ENCODE peak calls at places on chromosomes 13 and 19, in five cellular contexts. D is GM23338, N is fibroblast of lung, B is ovary, G is colonic mucosa. V is an unnamed sample.

GRCh38 chr13:109646423-109646822 is 140.0 kb downstream of the IRS2 start:
- DNase-seq in D (no peak), N (no peak), B (no peak), G (no peak), V (no peak)

GRCh38 chr13:96899946-96900345 is 94.3 kb downstream of the OXGR1 start:
- DNase-seq in D (no peak), N (no peak), B (no peak), G (no peak), V (no peak)

GRCh38 chr19:39211731-39212376 is 7.8 kb upstream of the SYCN start:
- DNase-seq in D (no peak), N (no peak), B (no peak), G (no peak), V (no peak)

GRCh38 chr13:108345016-108345415 is 75.5 kb downstream of the TNFSF13B start:
- DNase-seq in D (peak; percentile 29), N (no peak), B (no peak), G (no peak), V (no peak)

GRCh38 chr19:32543107-32543900 is 37.7 kb upstream of the PDCD5 start:
- DNase-seq in D (no peak), N (peak; percentile 25), B (no peak), G (no peak), V (no peak)

GRCh38 chr13:51977606-51978005 is 33.6 kb downstream of the ATP7B start:
- DNase-seq in D (no peak), N (no peak), B (no peak), G (no peak), V (no peak)

GRCh38 chr13:104477256-104477655 is 1411.0 kb upstream of the SLC10A2 start:
- DNase-seq in D (no peak), N (peak; percentile 80), B (no peak), G (no peak), V (no peak)

GRCh38 chr19:16355293-16356043 is 30.8 kb downstream of the KLF2 start:
- DNase-seq in D (no peak), N (peak; percentile 19), B (peak; percentile 77), G (no peak), V (peak; percentile 77)

GRCh38 chr13:73335226-73335625 is 276.4 kb downstream of the KLF5 start:
- DNase-seq in D (no peak), N (peak; percentile 82), B (no peak), G (no peak), V (no peak)

GRCh38 chr13:69793803-69794453 is 313.7 kb upstream of the ATXN8OS start:
- DNase-seq in D (peak; percentile 44), N (no peak), B (no peak), G (no peak), V (no peak)

GRCh38 chr19:10227215-10227971 is 3.7 kb downstream of the S1PR2 start:
- DNase-seq in D (peak; percentile 61), N (no peak), B (peak; percentile 68), G (no peak), V (peak; percentile 79)

GRCh38 chr13:26485288-26485687 is 72.2 kb upstream of the WASF3 start:
- DNase-seq in D (no peak), N (no peak), B (no peak), G (no peak), V (no peak)

GRCh38 chr13:86856996-86857395 is 814.2 kb upstream of the SLITRK5 start:
- DNase-seq in D (peak; percentile 46), N (peak; percentile 53), B (no peak), G (no peak), V (no peak)

GRCh38 chr13:45796421-45796960 is 55.1 kb downstream of the SIAH3 start:
- DNase-seq in D (no peak), N (no peak), B (no peak), G (no peak), V (no peak)

GRCh38 chr19:30519607-30520205 is 147.5 kb downstream of the ZNF536 start:
- DNase-seq in D (no peak), N (no peak), B (no peak), G (no peak), V (no peak)

GRCh38 chr19:30516586-30516985 is 144.4 kb downstream of the ZNF536 start:
- DNase-seq in D (no peak), N (no peak), B (no peak), G (no peak), V (no peak)

GRCh38 chr19:30512748-30513389 is 140.7 kb downstream of the ZNF536 start:
- DNase-seq in D (no peak), N (no peak), B (no peak), G (no peak), V (no peak)

GRCh38 chr19:30518965-30519606 is 146.9 kb downstream of the ZNF536 start:
- DNase-seq in D (no peak), N (no peak), B (no peak), G (no peak), V (no peak)

GRCh38 chr19:30516111-30516510 is 143.9 kb downstream of the ZNF536 start:
- DNase-seq in D (no peak), N (no peak), B (no peak), G (no peak), V (no peak)
- TF ChIP-seq CTCF in D (no peak), N (no peak), B (no peak), G (no peak), V (no peak)

GRCh38 chr13:30863796-30864195 is 42.3 kb upstream of the MEDAG start:
- DNase-seq in D (peak; percentile 85), N (no peak), B (no peak), G (no peak), V (no peak)

GRCh38 chr13:30861836-30862467 is 44.1 kb upstream of the MEDAG start:
- DNase-seq in D (no peak), N (no peak), B (no peak), G (no peak), V (no peak)

GRCh38 chr13:30861163-30861562 is 44.9 kb upstream of the MEDAG start:
- DNase-seq in D (no peak), N (no peak), B (no peak), G (no peak), V (no peak)

GRCh38 chr13:30863231-30863630 is 42.8 kb upstream of the MEDAG start:
- DNase-seq in D (peak; percentile 83), N (no peak), B (no peak), G (no peak), V (no peak)

DNA sequence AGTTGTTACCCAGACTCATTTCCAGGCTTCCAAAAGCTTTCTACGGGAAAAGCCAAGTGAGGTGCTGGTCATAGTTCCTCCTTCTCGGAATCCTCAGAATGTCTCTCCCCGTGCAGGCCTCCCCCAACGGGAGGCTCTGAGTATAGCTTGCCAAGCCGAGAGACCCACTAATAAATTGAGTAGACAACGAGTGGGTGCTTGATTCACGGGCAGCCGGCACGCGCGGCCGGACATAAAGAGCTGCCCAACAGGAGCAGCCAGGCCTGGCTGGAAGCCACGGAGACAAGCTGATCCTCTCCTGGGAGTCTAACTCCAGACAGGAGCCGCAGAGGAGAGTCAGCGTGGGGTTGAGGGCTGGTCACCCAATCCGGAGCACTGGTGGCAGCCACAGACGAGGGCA is 43.4 kb upstream of the MEDAG start:
- DNase-seq in D (peak; percentile 30), N (peak; percentile 76), B (peak; percentile 85), G (no peak), V (no peak)
- H3K27ac ChIP-seq in D (no peak overlapping the region), N (no peak overlapping the region), B (no peak overlapping the region), G (no peak overlapping the region), V (no peak overlapping the region)

DNA sequence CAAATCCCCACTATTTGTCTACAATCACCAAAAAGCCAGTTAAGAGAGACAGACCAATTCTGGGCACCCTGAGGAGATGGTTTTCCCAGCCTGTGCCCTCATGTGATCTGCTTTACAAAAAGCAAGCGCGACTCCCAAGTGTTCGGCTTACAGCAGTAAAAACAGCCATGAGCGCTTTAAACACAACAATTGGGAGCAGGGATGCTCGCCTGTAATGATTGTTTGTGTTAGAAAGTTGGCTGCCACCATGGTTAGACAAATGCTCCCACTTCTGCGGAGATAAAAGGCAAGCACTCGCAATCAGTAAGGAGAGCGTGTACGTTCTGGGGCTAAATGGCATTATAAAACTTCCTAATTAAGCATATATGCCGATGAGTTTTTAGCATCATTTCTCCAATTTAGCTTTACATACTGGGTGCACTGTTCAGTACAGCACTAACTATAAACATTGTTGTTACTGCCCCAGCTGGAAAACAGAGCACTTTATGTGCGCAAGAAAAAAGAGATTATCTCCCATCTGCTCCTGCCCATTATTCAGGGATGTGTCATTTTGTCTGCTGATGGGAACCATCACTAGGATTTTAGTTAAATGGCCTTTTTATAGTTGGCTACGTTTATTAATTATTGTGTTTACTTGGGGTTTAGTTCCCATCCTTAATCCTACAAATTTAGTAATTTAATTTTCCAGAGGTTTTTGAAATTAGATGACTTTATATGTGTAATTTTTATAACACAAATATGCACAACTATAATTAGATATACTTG is 309.3 kb upstream of the MAB21L1 start:
- DNase-seq in D (no peak), N (no peak), B (no peak), G (no peak), V (no peak)
- TF ChIP-seq CTCF in D (no peak), N (no peak), B (no peak), G (no peak), V (no peak)

DNA sequence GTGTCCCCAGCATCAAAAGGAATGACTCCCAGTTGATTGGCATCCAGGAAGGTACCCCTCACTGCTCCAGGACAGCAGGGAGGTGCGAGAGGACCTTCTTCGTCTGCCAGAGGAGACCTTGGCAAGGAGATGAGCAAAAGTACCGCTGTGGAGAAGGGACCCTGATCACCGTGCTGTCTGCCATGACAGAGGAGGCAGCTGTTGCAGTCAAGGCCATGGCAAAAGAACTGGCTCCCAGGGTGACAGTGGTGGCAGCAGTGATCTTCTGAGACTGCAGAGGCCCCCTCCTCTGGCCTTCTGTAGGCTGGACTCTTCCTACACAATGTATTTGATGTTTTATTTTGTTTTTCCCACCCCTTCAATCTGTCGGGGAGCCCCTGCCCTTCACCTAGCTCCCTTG is 32.0 kb downstream of the NKPD1 start:
- DNase-seq in D (no peak), N (no peak), B (no peak), G (no peak), V (no peak)
- H3K27ac ChIP-seq in D (no peak overlapping the region), N (no peak overlapping the region), B (no peak overlapping the region), G (no peak overlapping the region), V (no peak overlapping the region)

GRCh38 chr13:40113644-40114304 is 458.3 kb downstream of the COG6 start:
- DNase-seq in D (no peak), N (peak; percentile 55), B (no peak), G (no peak), V (no peak)

GRCh38 chr13:40118337-40118736 is 462.9 kb downstream of the COG6 start:
- DNase-seq in D (no peak), N (no peak), B (no peak), G (no peak), V (no peak)

GRCh38 chr13:40115456-40115855 is 460.0 kb downstream of the COG6 start:
- DNase-seq in D (no peak), N (no peak), B (no peak), G (no peak), V (no peak)

GRCh38 chr13:40114305-40114896 is 458.9 kb downstream of the COG6 start:
- DNase-seq in D (no peak), N (no peak), B (no peak), G (no peak), V (no peak)

GRCh38 chr13:40116008-40116407 is 460.5 kb downstream of the COG6 start:
- DNase-seq in D (peak; percentile 5), N (peak; percentile 83), B (peak; percentile 47), G (peak; percentile 75), V (no peak)
- TF ChIP-seq CTCF in D (no peak), N (no peak), B (no peak), G (no peak), V (no peak)

GRCh38 chr19:19461306-19461670 is 54.1 kb downstream of the TSSK6 start:
- DNase-seq in D (no peak), N (no peak), B (no peak), G (no peak), V (no peak)
- H3K27ac ChIP-seq in D (peak overlapping the region; percentile 93), N (peak overlapping the region; percentile 90), B (peak overlapping the region; percentile 80), G (peak overlapping the region; percentile 57), V (peak overlapping the region; percentile 46)

V was measured in kidney.